ENCODE peak calls at places on chromosomes 1 and 21, in five cellular contexts. H is GM23338, Z is K562, W is neural progenitor cell, F is endothelial cell of umbilical vein. A is an unnamed sample.

GRCh38 chr21:46079357-46080170 is 18.3 kb upstream of the COL6A2 start:
- DNase-seq in H (no peak), Z (no peak), W (no peak), F (no peak), A (peak; percentile 2)

GRCh38 chr21:20419780-20420179 is 578.4 kb upstream of the NCAM2 start:
- DNase-seq in H (no peak), Z (no peak), W (no peak), F (no peak), A (no peak)

GRCh38 chr1:7149080-7149838 is 364.0 kb downstream of the CAMTA1 start:
- DNase-seq in H (peak; percentile 71), Z (no peak), W (peak; percentile 40), F (no peak), A (no peak)

GRCh38 chr1:52454111-52454510 is 49.7 kb downstream of the PRPF38A start:
- DNase-seq in H (no peak), Z (no peak), W (no peak), F (no peak), A (no peak)

GRCh38 chr1:163173121-163173520 is 29.6 kb downstream of the RGS5 start:
- DNase-seq in H (no peak), Z (no peak), W (no peak), F (peak; percentile 68), A (no peak)

GRCh38 chr1:187264995-187265602 is 436.4 kb downstream of the PLA2G4A start:
- DNase-seq in H (peak; percentile 77), Z (peak; percentile 10), W (peak; percentile 63), F (peak; percentile 70), A (peak; percentile 5)

GRCh38 chr21:37916795-37917142 is 512 bp upstream of the KCNJ6 start:
- DNase-seq in H (peak; percentile 87), Z (peak; percentile 59), W (peak; percentile 85), F (no peak), A (no peak)

GRCh38 chr1:198492872-198493271 is 47.6 kb downstream of the ATP6V1G3 start:
- DNase-seq in H (no peak), Z (no peak), W (no peak), F (no peak), A (no peak)

GRCh38 chr1:3393024-3393986 is 61.2 kb upstream of the ARHGEF16 start:
- DNase-seq in H (peak; percentile 78), Z (no peak), W (peak; percentile 87), F (no peak), A (no peak)

GRCh38 chr1:51093566-51093965 is 8.5 kb upstream of the C1orf185 start:
- DNase-seq in H (no peak), Z (no peak), W (no peak), F (no peak), A (no peak)

GRCh38 chr1:150826299-150826698 is 18.2 kb upstream of the CTSK start:
- DNase-seq in H (no peak), Z (no peak), W (no peak), F (no peak), A (no peak)

GRCh38 chr1:242690849-242691602 is 166.5 kb upstream of the PLD5 start:
- DNase-seq in H (no peak), Z (no peak), W (no peak), F (no peak), A (no peak)

GRCh38 chr1:232718928-232719927 is 86.0 kb upstream of the MAP10 start:
- DNase-seq in H (no peak), Z (no peak), W (peak; percentile 17), F (no peak), A (no peak)

GRCh38 chr1:46446646-46447498 is 42.8 kb upstream of the DMBX1 start:
- DNase-seq in H (peak; percentile 97), Z (peak; percentile 89), W (peak; percentile 92), F (peak; percentile 58), A (peak; percentile 73)
- TF ChIP-seq EZH2 in H (peak; percentile 90), Z (no peak), W (peak; percentile 64), F (no peak), A (no peak)

DNA sequence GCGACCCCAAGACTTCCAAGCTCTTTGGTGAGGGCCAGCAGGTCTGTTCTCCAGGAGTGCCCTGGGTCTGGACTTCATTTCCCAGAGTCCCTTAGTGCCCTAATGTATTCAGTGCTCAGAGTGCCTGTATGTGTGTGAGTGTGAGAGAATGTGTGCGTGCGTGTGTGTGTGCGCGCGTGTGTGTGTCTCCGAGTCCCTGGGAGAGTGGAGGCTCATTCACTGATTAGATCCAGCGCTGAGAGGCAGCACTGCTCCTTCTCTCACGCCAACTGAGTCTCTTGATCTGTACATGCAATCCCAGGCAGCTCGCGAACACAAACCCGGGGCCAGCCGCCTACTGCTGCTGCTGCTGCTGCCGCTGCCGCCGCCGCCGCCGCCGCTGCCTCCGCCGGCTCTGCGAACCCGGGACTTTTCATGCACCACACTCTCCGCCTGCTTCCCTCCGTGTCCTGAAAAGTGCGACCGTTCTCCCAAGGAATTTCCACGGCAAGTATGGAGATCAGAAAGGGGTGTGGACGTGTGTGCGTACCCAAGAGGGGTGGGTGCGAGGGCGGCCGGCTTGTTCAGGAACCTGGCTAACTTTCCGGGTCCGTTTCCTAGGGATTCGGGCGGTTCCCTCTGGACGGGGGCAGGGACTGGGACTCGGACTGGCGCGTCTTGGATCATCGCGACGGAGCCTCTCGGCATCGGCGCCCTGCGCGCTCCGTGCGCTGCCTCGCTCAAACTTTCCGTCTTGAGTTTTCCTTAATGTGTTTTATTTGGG is at the start of gene RNF220:
- DNase-seq in H (peak; percentile 93), Z (peak; percentile 41), W (peak; percentile 85), F (peak; percentile 75), A (no peak)
- TF ChIP-seq EZH2 in H (peak; percentile 38), Z (no peak), W (no peak), F (peak; percentile 74), A (peak; percentile 71)

GRCh38 chr1:31769720-31770390 is 5.7 kb upstream of the ADGRB2 start:
- DNase-seq in H (no peak), Z (peak; percentile 38), W (peak; percentile 61), F (no peak), A (no peak)

GRCh38 chr1:31775170-31775569 is 11.0 kb upstream of the ADGRB2 start:
- DNase-seq in H (no peak), Z (no peak), W (no peak), F (no peak), A (no peak)

GRCh38 chr1:31771891-31772668 is 7.9 kb upstream of the ADGRB2 start:
- DNase-seq in H (no peak), Z (no peak), W (peak; percentile 49), F (no peak), A (no peak)

GRCh38 chr1:31773861-31774260 is 9.7 kb upstream of the ADGRB2 start:
- DNase-seq in H (no peak), Z (no peak), W (no peak), F (no peak), A (no peak)

DNA sequence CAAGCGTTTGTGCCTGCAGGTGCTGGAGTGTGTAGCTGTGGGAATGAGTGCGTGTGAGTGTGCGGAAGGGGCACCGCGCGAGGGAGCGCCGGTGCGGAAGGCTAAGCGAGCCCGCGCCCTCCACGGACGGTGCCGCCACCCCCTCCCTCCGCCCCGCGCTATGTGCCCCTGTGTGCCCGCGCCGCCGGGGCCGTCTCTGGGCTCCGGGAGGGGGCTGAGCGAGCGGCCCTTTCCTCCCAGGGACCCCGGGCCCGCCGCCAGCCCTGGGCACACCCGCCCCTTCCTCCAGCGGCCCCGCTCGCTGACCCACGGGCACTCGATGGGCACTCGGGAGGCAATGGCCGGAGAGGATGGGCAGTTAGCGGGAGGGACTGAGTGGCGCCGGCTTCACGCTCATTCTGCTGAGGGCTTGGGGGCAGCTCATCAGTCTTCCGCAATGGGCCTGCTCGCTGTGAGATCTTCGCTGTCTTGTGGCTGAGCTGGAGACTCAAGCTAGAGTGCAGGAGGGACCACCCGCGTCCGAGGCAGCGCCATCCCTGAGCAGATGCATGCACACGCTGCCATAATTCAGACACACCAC is 8.6 kb upstream of the ADGRB2 start:
- DNase-seq in H (no peak), Z (no peak), W (no peak), F (no peak), A (no peak)
- TF ChIP-seq EZH2 in H (peak; percentile 57), Z (no peak), W (no peak), F (peak; percentile 61), A (no peak)

GRCh38 chr1:160115545-160116276 is at the start of gene ATP1A2:
- DNase-seq in H (peak; percentile 74), Z (no peak), W (peak; percentile 88), F (no peak), A (no peak)
- TF ChIP-seq EZH2 in H (no peak), Z (no peak), W (no peak), F (no peak), A (no peak)

A was measured in DND-41.